ENCODE peak calls at places on chromosomes 4 and X, in four cellular contexts. H, E, C and S are unnamed samples.

GRCh38 chrX:14902536-14902935 is 29.3 kb downstream of the MOSPD2 start:
- DNase-seq in H (no peak), E (no peak), C (no peak), S (no peak)

GRCh38 chrX:70262952-70263567 is 3.1 kb upstream of the P2RY4 start:
- DNase-seq in H (no peak), E (peak), C (peak), S (peak)

GRCh38 chr4:123613586-123614344 is 217.2 kb downstream of the SPRY1 start:
- DNase-seq in H (no peak), E (no peak), C (no peak), S (no peak)

GRCh38 chr4:76752911-76753494 is 144.9 kb downstream of the SOWAHB start:
- DNase-seq in H (no peak), E (no peak), C (peak), S (no peak)

GRCh38 chr4:101345596-101346311 is 1.6 kb downstream of the PPP3CA start:
- DNase-seq in H (peak), E (peak), C (peak), S (peak)

GRCh38 chr4:107098403-107098802 is 62.3 kb upstream of the DKK2 start:
- DNase-seq in H (no peak), E (no peak), C (no peak), S (no peak)

GRCh38 chrX:146481735-146482134 is 327.8 kb upstream of the CXorf51B start:
- DNase-seq in H (no peak), E (peak), C (no peak), S (no peak)

GRCh38 chrX:116272328-116272727 is 101.8 kb downstream of the AGTR2 start:
- DNase-seq in H (no peak), E (peak), C (no peak), S (no peak)

GRCh38 chr4:155392486-155393184 is 15.9 kb upstream of the MAP9 start:
- DNase-seq in H (no peak), E (peak), C (no peak), S (no peak)

GRCh38 chr4:4308800-4309441 is 18.9 kb downstream of the ZBTB49 start:
- DNase-seq in H (no peak), E (no peak), C (no peak), S (no peak)

GRCh38 chrX:53930513-53931380 is 113.5 kb downstream of the PHF8 start:
- DNase-seq in H (no peak), E (peak), C (no peak), S (no peak)

GRCh38 chr4:100517864-100518341 is at the start of gene EMCN:
- DNase-seq in H (no peak), E (no peak), C (no peak), S (no peak)

GRCh38 chr4:133148690-133149363 is at the start of gene PCDH10:
- DNase-seq in H (peak), E (peak), C (peak), S (peak)

GRCh38 chrX:9767375-9767774 is 1.7 kb upstream of the GPR143 start:
- DNase-seq in H (no peak), E (no peak), C (no peak), S (no peak)

GRCh38 chr4:53361451-53361850 is 4.4 kb downstream of the SCFD2 start:
- DNase-seq in H (no peak), E (no peak), C (no peak), S (no peak)